ENCODE peak calls at places on chromosomes 6 and 20, in six cellular contexts. G, T, F, P, B and K are unnamed samples.
A peak's percentile ranks its signal among the peaks of the same experiment; 100 is the strongest.

GRCh38 chr20:43913291-43914025 is 1.2 kb upstream of the TOX2 start:
- DNase-seq in G (no peak), T (no peak), F (no peak), P (no peak), B (peak; percentile 14), K (no peak)

GRCh38 chr6:162258647-162259046 is 468.9 kb downstream of the PRKN start:
- DNase-seq in G (no peak), T (no peak), F (no peak), P (no peak), B (no peak), K (no peak)

GRCh38 chr6:105757512-105758200 is 328.5 kb upstream of the PRDM1 start:
- DNase-seq in G (no peak), T (no peak), F (no peak), P (peak; percentile 93), B (no peak), K (peak; percentile 70)

GRCh38 chr6:37449984-37450383 is 17.0 kb downstream of the CMTR1 start:
- DNase-seq in G (no peak), T (no peak), F (no peak), P (no peak), B (no peak), K (no peak)

GRCh38 chr6:72905705-72906478 is 284.0 kb downstream of the KCNQ5 start:
- DNase-seq in G (no peak), T (no peak), F (no peak), P (no peak), B (no peak), K (no peak)

GRCh38 chr6:115887887-115888286 is 172.8 kb downstream of the FRK start:
- DNase-seq in G (no peak), T (no peak), F (no peak), P (no peak), B (no peak), K (no peak)

GRCh38 chr6:50270427-50270826 is 220.7 kb upstream of the DEFB112 start:
- DNase-seq in G (no peak), T (no peak), F (no peak), P (no peak), B (peak; percentile 74), K (no peak)

GRCh38 chr6:12572884-12573824 is 143.4 kb upstream of the PHACTR1 start:
- DNase-seq in G (peak; percentile 65), T (peak; percentile 87), F (peak; percentile 79), P (peak; percentile 60), B (peak; percentile 89), K (no peak)

GRCh38 chr6:47004458-47004857 is 37.7 kb downstream of the ADGRF1 start:
- DNase-seq in G (no peak), T (peak; percentile 31), F (no peak), P (no peak), B (no peak), K (no peak)

GRCh38 chr20:32762754-32763201 is 593 bp downstream of the DNMT3B start:
- DNase-seq in G (no peak), T (no peak), F (no peak), P (no peak), B (no peak), K (no peak)
- H3K27ac ChIP-seq in G (no peak overlapping the region), T (no peak overlapping the region), F (peak overlapping the region; percentile 44), P (no peak overlapping the region), B (peak overlapping the region; percentile 48), K (no peak overlapping the region)

GRCh38 chr6:163652328-163652727 is 237.8 kb downstream of the QKI start:
- DNase-seq in G (no peak), T (no peak), F (no peak), P (no peak), B (no peak), K (no peak)
- H3K27ac ChIP-seq in G (no peak overlapping the region), T (no peak overlapping the region), F (no peak overlapping the region), P (no peak overlapping the region), B (no peak overlapping the region), K (no peak overlapping the region)

GRCh38 chr20:59920944-59921343 is 12.5 kb downstream of the SYCP2 start:
- DNase-seq in G (no peak), T (no peak), F (peak; percentile 27), P (no peak), B (no peak), K (no peak)

GRCh38 chr20:59925359-59925758 is 8.1 kb downstream of the SYCP2 start:
- DNase-seq in G (no peak), T (no peak), F (no peak), P (no peak), B (no peak), K (no peak)

GRCh38 chr20:59925894-59926293 is 7.5 kb downstream of the SYCP2 start:
- DNase-seq in G (no peak), T (no peak), F (no peak), P (peak; percentile 25), B (no peak), K (no peak)

GRCh38 chr20:59923514-59923913 is 9.9 kb downstream of the SYCP2 start:
- DNase-seq in G (no peak), T (no peak), F (no peak), P (peak; percentile 9), B (no peak), K (no peak)
- H3K27ac ChIP-seq in G (no peak overlapping the region), T (no peak overlapping the region), F (no peak overlapping the region), P (no peak overlapping the region), B (no peak overlapping the region), K (no peak overlapping the region)

DNA sequence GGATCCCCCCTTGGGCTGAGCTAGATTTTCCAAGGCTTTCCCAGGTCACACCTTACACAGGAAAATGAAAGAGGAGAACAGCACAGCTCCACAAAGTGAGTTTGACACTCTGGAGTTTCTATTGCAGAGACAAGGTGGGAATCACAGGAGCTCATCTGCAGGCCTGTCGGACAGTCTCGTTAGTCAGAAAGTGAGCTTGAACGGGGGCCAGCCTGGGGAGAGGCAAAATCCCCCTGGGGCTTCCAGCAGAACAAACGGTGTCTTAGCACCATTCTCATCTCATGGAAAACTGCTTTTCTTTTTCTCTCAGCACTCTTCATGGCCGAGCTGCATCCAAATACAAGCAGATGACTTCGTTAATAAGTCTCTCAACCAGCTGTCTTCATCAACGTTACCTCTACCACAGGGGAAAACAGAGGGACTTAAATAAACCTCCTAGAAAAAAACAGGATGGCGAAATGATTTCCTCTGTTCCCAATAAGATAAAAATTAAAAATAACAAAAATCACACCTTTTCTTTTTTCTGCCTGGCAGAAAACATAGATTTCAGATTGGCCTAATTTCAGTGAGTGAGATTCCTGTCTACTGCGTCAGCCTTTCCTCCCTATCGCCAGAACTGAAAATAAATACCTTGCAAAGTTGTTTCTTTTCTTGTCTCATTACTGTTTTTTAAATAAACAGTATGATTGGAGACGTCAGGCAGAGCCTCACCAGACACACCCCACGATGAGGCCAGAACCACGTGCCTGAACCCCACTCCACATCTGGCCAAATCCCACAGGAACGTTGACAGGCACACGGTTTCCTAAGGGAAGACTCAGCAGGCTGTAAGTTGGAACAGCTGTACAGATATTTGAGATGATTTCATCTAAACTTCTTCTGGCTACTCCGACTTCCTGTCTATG is 219.0 kb downstream of the TTLL2 start:
- DNase-seq in G (no peak), T (peak; percentile 81), F (no peak), P (no peak), B (peak; percentile 88), K (no peak)
- H3K27ac ChIP-seq in G (no peak overlapping the region), T (no peak overlapping the region), F (no peak overlapping the region), P (no peak overlapping the region), B (peak overlapping the region; percentile 38), K (no peak overlapping the region)

GRCh38 chr20:5008743-5009142 is 7.4 kb upstream of the SLC23A2 start:
- DNase-seq in G (peak; percentile 60), T (peak; percentile 33), F (peak; percentile 11), P (peak; percentile 80), B (no peak), K (peak; percentile 33)
- H3K27ac ChIP-seq in G (peak overlapping the region; percentile 93), T (no peak overlapping the region), F (no peak overlapping the region), P (no peak overlapping the region), B (no peak overlapping the region), K (peak overlapping the region; percentile 34)

GRCh38 chr6:88561974-88562736 is 396.0 kb upstream of the CNR1 start:
- DNase-seq in G (no peak), T (no peak), F (no peak), P (no peak), B (no peak), K (no peak)

GRCh38 chr6:88558981-88559380 is 392.8 kb upstream of the CNR1 start:
- DNase-seq in G (no peak), T (no peak), F (no peak), P (no peak), B (no peak), K (no peak)

GRCh38 chr6:88562737-88563625 is 396.8 kb upstream of the CNR1 start:
- DNase-seq in G (no peak), T (no peak), F (no peak), P (no peak), B (no peak), K (no peak)

GRCh38 chr6:88565409-88565811 is 398.0 kb downstream of the RNGTT start:
- DNase-seq in G (no peak), T (no peak), F (no peak), P (peak; percentile 5), B (no peak), K (no peak)

DNA sequence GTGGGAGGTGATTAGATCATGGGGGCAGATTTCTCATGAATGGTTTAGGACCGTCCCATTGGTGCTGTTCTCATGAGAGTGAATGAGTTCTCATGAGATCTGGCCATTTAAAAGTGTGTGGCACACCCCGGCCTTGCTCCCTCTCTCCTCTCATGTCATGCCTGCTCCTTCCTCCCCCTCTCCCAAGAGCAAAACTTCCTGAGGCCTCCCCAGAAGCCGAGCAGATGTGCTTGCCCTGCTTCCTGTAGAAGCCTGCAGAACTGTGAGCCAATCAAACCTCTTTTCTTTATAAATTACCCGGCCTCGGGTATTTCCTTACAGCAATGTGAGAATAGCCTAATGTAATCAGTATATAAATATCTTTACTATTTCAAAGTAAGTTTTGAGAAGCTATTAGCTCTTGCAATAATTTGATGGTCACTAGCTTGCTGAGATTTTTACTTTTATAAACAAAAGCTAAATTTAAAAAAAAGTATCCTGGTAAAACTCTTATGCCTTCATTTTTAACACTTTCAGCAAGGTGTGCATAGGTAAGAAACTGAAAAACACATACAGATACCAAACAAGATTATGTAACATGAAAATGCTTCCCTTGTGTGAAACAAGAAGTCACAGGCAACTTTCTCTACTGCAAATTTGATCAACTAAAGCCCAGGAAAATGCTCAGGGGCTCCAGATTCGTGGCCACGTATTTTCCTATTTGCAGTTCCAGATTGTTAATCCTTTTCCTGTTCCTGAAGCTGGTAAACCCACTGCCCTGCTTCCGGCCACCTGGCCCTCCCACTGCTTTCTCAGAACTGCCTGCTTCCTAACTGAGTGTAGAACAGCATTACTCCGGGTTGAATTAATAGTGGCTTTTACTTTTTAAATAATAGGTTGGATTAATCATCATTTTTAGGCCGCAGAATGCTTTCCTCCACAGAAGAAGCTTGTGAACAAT is 395.2 kb upstream of the CNR1 start:
- DNase-seq in G (no peak), T (no peak), F (no peak), P (no peak), B (no peak), K (no peak)
- H3K27ac ChIP-seq in G (no peak overlapping the region), T (no peak overlapping the region), F (no peak overlapping the region), P (no peak overlapping the region), B (no peak overlapping the region), K (no peak overlapping the region)